ENCODE peak calls at places on chromosomes 1 and 21, in five cellular contexts. One of them, this sample, is unnamed.

GRCh38 chr1:43039228-43040055 is 80.8 kb upstream of the SLC2A1 start:
- DNase-seq in A549: no peak
- DNase-seq in pancreas: no peak
- DNase-seq in GM12865: no peak
- DNase-seq in OCI-LY7: no peak
- DNase-seq in this sample: no peak

GRCh38 chr21:32101206-32101763 is 177.6 kb downstream of the MIS18A start:
- DNase-seq in A549: no peak
- DNase-seq in pancreas: no peak
- DNase-seq in GM12865: no peak
- DNase-seq in OCI-LY7: no peak
- DNase-seq in this sample: no peak

GRCh38 chr1:31372051-31372450 is 825 bp downstream of the FABP3 start:
- DNase-seq in A549: no peak
- DNase-seq in pancreas: no peak
- DNase-seq in GM12865: no peak
- DNase-seq in OCI-LY7: no peak
- DNase-seq in this sample: no peak

GRCh38 chr1:43878440-43878839 is 55.2 kb upstream of the ARTN start:
- DNase-seq in A549: no peak
- DNase-seq in pancreas: no peak
- DNase-seq in GM12865: no peak
- DNase-seq in OCI-LY7: no peak
- DNase-seq in this sample: no peak

GRCh38 chr1:86464819-86465218 is 3.9 kb upstream of the CLCA1 start:
- DNase-seq in A549: no peak
- DNase-seq in pancreas: no peak
- DNase-seq in GM12865: no peak
- DNase-seq in OCI-LY7: no peak
- DNase-seq in this sample: no peak

GRCh38 chr1:201584510-201584991 is 45.6 kb downstream of the NAV1 start:
- DNase-seq in A549: no peak
- DNase-seq in pancreas: no peak
- DNase-seq in GM12865: no peak
- DNase-seq in OCI-LY7: no peak
- DNase-seq in this sample: no peak

GRCh38 chr1:51855624-51856023 is 22.9 kb downstream of the NRDC start:
- DNase-seq in A549: no peak
- DNase-seq in pancreas: no peak
- DNase-seq in GM12865: no peak
- DNase-seq in OCI-LY7: no peak
- DNase-seq in this sample: no peak

GRCh38 chr1:154141240-154141639 is 13.6 kb downstream of the NUP210L start:
- DNase-seq in A549: no peak
- DNase-seq in pancreas: no peak
- DNase-seq in GM12865: no peak
- DNase-seq in OCI-LY7: no peak
- DNase-seq in this sample: no peak

GRCh38 chr1:98389809-98390208 is 271.7 kb upstream of the SNX7 start:
- DNase-seq in A549: no peak
- DNase-seq in pancreas: no peak
- DNase-seq in GM12865: no peak
- DNase-seq in OCI-LY7: no peak
- DNase-seq in this sample: no peak

GRCh38 chr1:214452152-214452806 is 99.1 kb downstream of the PTPN14 start:
- DNase-seq in A549: no peak
- DNase-seq in pancreas: no peak
- DNase-seq in GM12865: no peak
- DNase-seq in OCI-LY7: no peak
- DNase-seq in this sample: no peak
- TF ChIP-seq CTCF in A549: no peak
- TF ChIP-seq CTCF in pancreas: no peak
- TF ChIP-seq CTCF in GM12865: no peak
- TF ChIP-seq CTCF in OCI-LY7: no peak
- TF ChIP-seq CTCF in this sample: no peak

GRCh38 chr21:44919111-44919912 is 1.4 kb downstream of the ITGB2 start:
- DNase-seq in A549: no peak
- DNase-seq in pancreas: no peak
- DNase-seq in GM12865: no peak
- DNase-seq in OCI-LY7: no peak
- DNase-seq in this sample: no peak
- H3K4me3 ChIP-seq in A549: no peak
- H3K4me3 ChIP-seq in pancreas: no peak
- H3K4me3 ChIP-seq in GM12865: peak
- H3K4me3 ChIP-seq in OCI-LY7: no peak
- H3K4me3 ChIP-seq in this sample: no peak

DNA sequence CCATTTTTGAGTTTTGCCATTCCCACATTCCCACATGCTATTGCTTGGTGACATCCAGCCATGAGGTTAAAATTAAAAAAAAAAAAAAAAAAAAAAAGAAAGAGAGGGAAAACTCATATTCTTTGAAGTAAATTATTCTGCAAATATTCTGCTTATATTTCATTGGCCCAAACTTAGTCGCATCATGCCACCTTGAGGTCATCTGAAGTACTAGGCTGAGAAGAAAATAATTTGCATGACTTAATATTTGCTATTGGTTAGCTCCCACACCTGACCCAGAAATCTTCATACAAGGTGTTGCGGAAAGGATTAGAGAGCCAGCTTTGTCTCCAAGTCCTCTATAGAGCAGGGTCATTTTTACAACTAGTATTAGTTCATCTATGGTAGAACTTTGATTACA is 2206.0 kb downstream of the MRPL39 start:
- DNase-seq in A549: peak
- DNase-seq in pancreas: no peak
- DNase-seq in GM12865: peak
- DNase-seq in OCI-LY7: no peak
- DNase-seq in this sample: no peak
- TF ChIP-seq CTCF in A549: no peak
- TF ChIP-seq CTCF in pancreas: no peak
- TF ChIP-seq CTCF in GM12865: peak
- TF ChIP-seq CTCF in OCI-LY7: peak
- TF ChIP-seq CTCF in this sample: no peak

GRCh38 chr21:28090546-28090945 is 902.1 kb downstream of the LTN1 start:
- DNase-seq in A549: no peak
- DNase-seq in pancreas: no peak
- DNase-seq in GM12865: no peak
- DNase-seq in OCI-LY7: no peak
- DNase-seq in this sample: no peak
- H3K4me3 ChIP-seq in A549: no peak
- H3K4me3 ChIP-seq in pancreas: no peak
- H3K4me3 ChIP-seq in GM12865: no peak
- H3K4me3 ChIP-seq in OCI-LY7: no peak
- H3K4me3 ChIP-seq in this sample: no peak